ENCODE peak calls at places on chromosomes 2 and 18, in eight cellular contexts. V, O, G, R, N, D, W and F are unnamed samples.

GRCh38 chr2:119512946-119513345 is 11.3 kb downstream of the SCTR start:
- DNase-seq in V (no peak), O (no peak), G (no peak), R (no peak), N (no peak), D (no peak), W (no peak), F (no peak)

GRCh38 chr2:156447761-156448160 is 11.6 kb downstream of the GPD2 start:
- DNase-seq in V (no peak), O (no peak), G (no peak), R (no peak), N (no peak), D (no peak), W (no peak), F (no peak)

GRCh38 chr2:127530245-127531132 is 4.2 kb upstream of the IWS1 start:
- DNase-seq in V (no peak), O (no peak), G (no peak), R (peak), N (no peak), D (no peak), W (no peak), F (no peak)

GRCh38 chr18:48629730-48630324 is 91.0 kb downstream of the CTIF start:
- DNase-seq in V (no peak), O (peak), G (peak), R (peak), N (peak), D (no peak), W (no peak), F (no peak)

GRCh38 chr18:50711401-50711800 is 108.4 kb downstream of the MRO start:
- DNase-seq in V (no peak), O (no peak), G (no peak), R (no peak), N (no peak), D (no peak), W (no peak), F (no peak)

GRCh38 chr2:186058604-186059003 is 320.0 kb downstream of the FSIP2 start:
- DNase-seq in V (no peak), O (no peak), G (no peak), R (no peak), N (no peak), D (no peak), W (no peak), F (no peak)

GRCh38 chr2:114330594-114330993 is 111.8 kb upstream of the DPP10 start:
- DNase-seq in V (no peak), O (no peak), G (no peak), R (no peak), N (no peak), D (no peak), W (no peak), F (no peak)

GRCh38 chr2:203225423-203226039 is 13.3 kb upstream of the CYP20A1 start:
- DNase-seq in V (peak), O (peak), G (peak), R (peak), N (peak), D (no peak), W (no peak), F (no peak)

GRCh38 chr2:6352906-6353515 is 512.7 kb downstream of the CMPK2 start:
- DNase-seq in V (peak), O (peak), G (no peak), R (no peak), N (peak), D (peak), W (peak), F (no peak)

GRCh38 chr2:119174993-119175347 is 16.4 kb upstream of the C1QL2 start:
- DNase-seq in V (no peak), O (no peak), G (no peak), R (no peak), N (no peak), D (no peak), W (no peak), F (no peak)

GRCh38 chr2:59693176-59693959 is 860.1 kb downstream of the BCL11A start:
- DNase-seq in V (no peak), O (no peak), G (no peak), R (no peak), N (no peak), D (no peak), W (no peak), F (no peak)

GRCh38 chr2:231168460-231169139 is 29.8 kb upstream of the ARMC9 start:
- DNase-seq in V (no peak), O (no peak), G (peak), R (no peak), N (no peak), D (no peak), W (no peak), F (no peak)

GRCh38 chr2:233288663-233289062 is 19.0 kb upstream of the SAG start:
- DNase-seq in V (no peak), O (no peak), G (no peak), R (no peak), N (no peak), D (no peak), W (no peak), F (no peak)

GRCh38 chr2:189548686-189549439 is 31.7 kb downstream of the SLC40A1 start:
- DNase-seq in V (no peak), O (peak), G (no peak), R (peak), N (peak), D (no peak), W (no peak), F (no peak)

GRCh38 chr2:133379159-133379558 is 189.1 kb downstream of the NCKAP5 start:
- DNase-seq in V (no peak), O (no peak), G (no peak), R (peak), N (peak), D (no peak), W (no peak), F (no peak)

GRCh38 chr2:88637464-88637863 is 10.2 kb upstream of the EIF2AK3 start:
- DNase-seq in V (no peak), O (no peak), G (no peak), R (no peak), N (peak), D (no peak), W (no peak), F (no peak)

GRCh38 chr2:98393354-98393753 is 47.1 kb downstream of the CNGA3 start:
- DNase-seq in V (no peak), O (no peak), G (no peak), R (no peak), N (no peak), D (no peak), W (no peak), F (no peak)

GRCh38 chr2:60554649-60555065 is 1.2 kb upstream of the BCL11A start:
- DNase-seq in V (no peak), O (no peak), G (no peak), R (no peak), N (no peak), D (no peak), W (no peak), F (no peak)

GRCh38 chr2:215712850-215713230 is 277.0 kb upstream of the FN1 start:
- DNase-seq in V (no peak), O (peak), G (no peak), R (no peak), N (peak), D (no peak), W (no peak), F (no peak)

GRCh38 chr2:45009303-45009927 is at the start of gene SIX2:
- DNase-seq in V (no peak), O (peak), G (peak), R (peak), N (peak), D (peak), W (peak), F (peak)

GRCh38 chr2:187499941-187500532 is 52.0 kb upstream of the CALCRL start:
- DNase-seq in V (peak), O (peak), G (peak), R (peak), N (peak), D (peak), W (peak), F (peak)

GRCh38 chr18:74631242-74632087 is 33.8 kb downstream of the ZNF407 start:
- DNase-seq in V (no peak), O (no peak), G (peak), R (peak), N (peak), D (no peak), W (no peak), F (no peak)

GRCh38 chr2:96928277-96928781 is 58.1 kb downstream of the FAM178B start:
- DNase-seq in V (no peak), O (no peak), G (no peak), R (peak), N (no peak), D (no peak), W (no peak), F (peak)

GRCh38 chr2:102686479-102687439 is 67.4 kb downstream of the SLC9A2 start:
- DNase-seq in V (no peak), O (no peak), G (no peak), R (no peak), N (no peak), D (no peak), W (no peak), F (no peak)

GRCh38 chr18:79690586-79691482 is 11.2 kb downstream of the CTDP1 start:
- DNase-seq in V (no peak), O (no peak), G (no peak), R (no peak), N (no peak), D (no peak), W (peak), F (no peak)